ENCODE peak calls at places on chromosomes 12 and 14, in nine cellular contexts. D, M, S, H, V, P, I, E and Y are unnamed samples.

GRCh38 chr14:55771242-55772025 is 191.4 kb downstream of the KTN1 start:
- ATAC-seq in D (peak), M (no peak), S (peak), H (peak), V (no peak), P (no peak), I (no peak), E (peak), Y (no peak)

GRCh38 chr14:92670967-92671366 is 77.5 kb downstream of the LGMN start:
- ATAC-seq in D (no peak), M (no peak), S (no peak), H (no peak), V (no peak), P (no peak), I (no peak), E (no peak), Y (no peak)

GRCh38 chr12:10154145-10154496 is 17.8 kb downstream of the OLR1 start:
- ATAC-seq in D (peak), M (no peak), S (peak), H (peak), V (no peak), P (no peak), I (no peak), E (peak), Y (peak)

GRCh38 chr14:84087986-84088531 is 1441.9 kb upstream of the FLRT2 start:
- ATAC-seq in D (peak), M (no peak), S (peak), H (peak), V (no peak), P (no peak), I (no peak), E (peak), Y (no peak)

GRCh38 chr14:24185741-24186140 is 2.9 kb downstream of the IPO4 start:
- ATAC-seq in D (no peak), M (no peak), S (no peak), H (no peak), V (no peak), P (no peak), I (no peak), E (no peak), Y (no peak)

GRCh38 chr14:103404920-103405319 is 19.7 kb downstream of the MARK3 start:
- ATAC-seq in D (peak), M (no peak), S (peak), H (peak), V (no peak), P (no peak), I (peak), E (peak), Y (no peak)

GRCh38 chr14:100618763-100619320 is 31.6 kb upstream of the BEGAIN start:
- ATAC-seq in D (no peak), M (no peak), S (no peak), H (no peak), V (no peak), P (no peak), I (no peak), E (no peak), Y (no peak)

GRCh38 chr14:23910081-23910875 is 43.3 kb upstream of the DHRS4 start:
- ATAC-seq in D (no peak), M (no peak), S (no peak), H (peak), V (no peak), P (peak), I (peak), E (no peak), Y (peak)

GRCh38 chr14:105464501-105464900 is 10.1 kb upstream of the CRIP2 start:
- ATAC-seq in D (no peak), M (no peak), S (no peak), H (no peak), V (no peak), P (no peak), I (no peak), E (no peak), Y (no peak)

GRCh38 chr12:86249856-86250255 is 6.3 kb downstream of the MGAT4C start:
- ATAC-seq in D (no peak), M (no peak), S (no peak), H (peak), V (no peak), P (peak), I (peak), E (peak), Y (no peak)

GRCh38 chr12:53974084-53975018 is at the start of gene HOTAIR:
- ATAC-seq in D (no peak), M (no peak), S (peak), H (no peak), V (no peak), P (peak), I (peak), E (no peak), Y (peak)

GRCh38 chr12:114685320-114685781 is 1.4 kb upstream of the TBX3 start:
- ATAC-seq in D (no peak), M (no peak), S (no peak), H (no peak), V (no peak), P (no peak), I (no peak), E (no peak), Y (no peak)

GRCh38 chr12:19908825-19909224 is 459.5 kb upstream of the PDE3A start:
- ATAC-seq in D (no peak), M (no peak), S (no peak), H (no peak), V (no peak), P (no peak), I (peak), E (no peak), Y (no peak)

GRCh38 chr12:101694297-101694848 is 3.1 kb upstream of the CHPT1 start:
- ATAC-seq in D (no peak), M (no peak), S (no peak), H (no peak), V (no peak), P (no peak), I (no peak), E (no peak), Y (no peak)

GRCh38 chr14:91575469-91576208 is 65.5 kb upstream of the PPP4R3A start:
- ATAC-seq in D (no peak), M (no peak), S (no peak), H (no peak), V (no peak), P (no peak), I (no peak), E (no peak), Y (no peak)

GRCh38 chr14:63269561-63270225 is 49.0 kb downstream of the GPHB5 start:
- ATAC-seq in D (no peak), M (no peak), S (no peak), H (no peak), V (no peak), P (no peak), I (peak), E (no peak), Y (no peak)

GRCh38 chr14:71336488-71337192 is 429.4 kb downstream of the PCNX1 start:
- ATAC-seq in D (no peak), M (no peak), S (no peak), H (no peak), V (no peak), P (no peak), I (peak), E (no peak), Y (peak)

GRCh38 chr12:65536876-65537661 is 258.6 kb downstream of the MSRB3 start:
- ATAC-seq in D (peak), M (no peak), S (peak), H (peak), V (no peak), P (peak), I (peak), E (peak), Y (peak)

GRCh38 chr14:81400852-81401251 is 728 bp upstream of the STON2 start:
- ATAC-seq in D (peak), M (no peak), S (peak), H (peak), V (no peak), P (peak), I (peak), E (peak), Y (peak)

GRCh38 chr12:113161415-113162016 is 12.0 kb downstream of the CFAP73 start:
- ATAC-seq in D (no peak), M (peak), S (no peak), H (no peak), V (peak), P (no peak), I (no peak), E (no peak), Y (peak)

GRCh38 chr12:103556890-103557667 is 30.0 kb upstream of the STAB2 start:
- ATAC-seq in D (peak), M (no peak), S (peak), H (peak), V (no peak), P (no peak), I (peak), E (peak), Y (no peak)

GRCh38 chr12:102053062-102053349 is 8.8 kb downstream of the WASHC3 start:
- ATAC-seq in D (peak), M (no peak), S (no peak), H (no peak), V (no peak), P (no peak), I (no peak), E (no peak), Y (no peak)

GRCh38 chr12:1907652-1908611 is 10.5 kb downstream of the CACNA2D4 start:
- ATAC-seq in D (peak), M (peak), S (no peak), H (peak), V (peak), P (no peak), I (peak), E (no peak), Y (peak)